ENCODE peak calls at places on chromosomes 3 and 15, in six cellular contexts. Q is stomach; O is MM.1S; Z is CD8-positive, alpha-beta T cell; U is body of pancreas; K is breast epithelium. F is an unnamed sample. For H3K36me3, the result is how much of the 10 kb centered on the place peaks cover.

GRCh38 chr15:89444241-89444797 is 52.1 kb downstream of the RHCG start:
- DNase-seq in O (no peak), K (no peak), Q (no peak), Z (no peak), U (no peak), F (no peak)

GRCh38 chr3:129428382-129429079 is at the start of gene EFCAB12:
- DNase-seq in Z (peak), U (peak), K (peak), Q (peak), O (peak), F (peak)

GRCh38 chr15:70559223-70559823 is 204.0 kb downstream of the UACA start:
- DNase-seq in Q (peak), U (peak), Z (peak), K (no peak), O (no peak), F (peak)

GRCh38 chr15:96889734-96890480 is 559.4 kb downstream of the NR2F2 start:
- DNase-seq in Z (no peak), Q (no peak), U (no peak), K (no peak), O (peak), F (no peak)

GRCh38 chr15:31221936-31222515 is 104.6 kb upstream of the KLF13 start:
- DNase-seq in K (no peak), Z (no peak), U (no peak), Q (no peak), O (no peak), F (no peak)

GRCh38 chr15:78162038-78162437 is 12.9 kb downstream of the IDH3A start:
- DNase-seq in U (no peak), Z (peak), O (no peak), K (no peak), Q (no peak), F (peak)

GRCh38 chr3:5115506-5116162 is 6.5 kb upstream of the ARL8B start:
- DNase-seq in Q (no peak), O (peak), K (no peak), Z (no peak), U (no peak), F (no peak)

GRCh38 chr3:120450914-120451669 is at the start of gene FSTL1:
- DNase-seq in O (no peak), U (peak), Q (no peak), Z (no peak), K (peak), F (peak)

GRCh38 chr3:76134166-76134565 is 348.8 kb upstream of the ZNF717 start:
- DNase-seq in U (no peak), O (no peak), Q (no peak), Z (no peak), K (no peak), F (no peak)

GRCh38 chr3:190941694-190942280 is 79.3 kb upstream of the GMNC start:
- DNase-seq in Q (no peak), O (no peak), Z (no peak), U (no peak), K (no peak), F (no peak)

GRCh38 chr3:46400000-46400734 is 6.7 kb downstream of the CCR5AS start:
- DNase-seq in Z (no peak), Q (no peak), U (no peak), O (no peak), K (no peak), F (no peak)

GRCh38 chr3:31240013-31240412 is 292.7 kb upstream of the STT3B start:
- DNase-seq in K (no peak), Q (no peak), Z (no peak), O (no peak), U (no peak), F (no peak)

GRCh38 chr15:48332642-48333034 is 1.4 kb downstream of the DUT start:
- DNase-seq in U (no peak), Q (no peak), O (peak), K (no peak), Z (no peak), F (no peak)

GRCh38 chr3:167700046-167700445 is 34.6 kb downstream of the PDCD10 start:
- DNase-seq in K (no peak), Z (no peak), U (no peak), O (no peak), Q (no peak), F (no peak)
- H3K36me3 ChIP-seq in K (under half), Z (under half), U (under half), O (under half), Q (under half), F (under half)

GRCh38 chr15:84840741-84841429 is 23.7 kb downstream of the ALPK3 start:
- DNase-seq in Q (peak), O (no peak), U (peak), K (no peak), Z (no peak), F (peak)
- H3K36me3 ChIP-seq in Q (under half), O (under half), U (under half), K (under half), Z (under half), F (under half)

GRCh38 chr15:41822471-41822870 is 5.4 kb upstream of the JMJD7 start:
- DNase-seq in U (no peak), K (no peak), Q (no peak), Z (no peak), O (no peak), F (no peak)

GRCh38 chr15:41825145-41825544 is 2.7 kb upstream of the JMJD7 start:
- DNase-seq in Q (no peak), Z (no peak), U (no peak), K (no peak), O (no peak), F (peak)

GRCh38 chr15:41824062-41824745 is 3.7 kb upstream of the JMJD7 start:
- DNase-seq in Z (no peak), O (no peak), U (no peak), Q (no peak), K (no peak), F (no peak)

GRCh38 chr15:41822957-41823356 is 4.9 kb upstream of the JMJD7 start:
- DNase-seq in K (no peak), O (no peak), Z (no peak), Q (no peak), U (no peak), F (no peak)

DNA sequence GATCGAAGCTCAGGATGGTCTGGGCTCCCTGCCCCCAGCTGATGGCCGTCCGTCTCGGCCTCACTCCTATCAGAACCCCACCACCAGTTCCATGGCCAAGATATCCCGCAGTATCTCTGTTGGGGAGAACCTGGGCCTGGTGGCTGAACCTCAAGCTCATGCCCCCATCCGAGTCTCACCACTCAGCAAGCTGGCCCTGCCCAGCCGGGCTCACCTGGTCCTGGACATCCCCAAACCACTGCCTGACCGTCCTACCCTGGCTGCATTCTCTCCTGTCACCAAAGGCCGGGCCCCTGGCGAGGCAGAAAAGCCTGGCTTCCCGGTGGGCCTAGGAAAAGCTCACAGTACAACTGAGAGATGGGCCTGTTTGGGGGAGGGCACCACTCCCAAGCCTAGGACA is 4.4 kb upstream of the JMJD7 start:
- DNase-seq in O (no peak), Z (no peak), K (no peak), Q (no peak), U (no peak), F (no peak)
- H3K36me3 ChIP-seq in O (under half), Z (under half), K (under half), Q (half or more), U (under half), F (under half)

GRCh38 chr3:17724122-17724521 is 18.3 kb downstream of the TBC1D5 start:
- DNase-seq in K (no peak), O (no peak), U (no peak), Q (no peak), Z (no peak), F (no peak)

GRCh38 chr3:17724948-17725347 is 17.5 kb downstream of the TBC1D5 start:
- DNase-seq in O (no peak), Z (no peak), U (no peak), Q (no peak), K (no peak), F (no peak)

GRCh38 chr3:17730318-17730967 is 12.0 kb downstream of the TBC1D5 start:
- DNase-seq in Q (no peak), K (no peak), U (peak), Z (no peak), O (no peak), F (peak)

DNA sequence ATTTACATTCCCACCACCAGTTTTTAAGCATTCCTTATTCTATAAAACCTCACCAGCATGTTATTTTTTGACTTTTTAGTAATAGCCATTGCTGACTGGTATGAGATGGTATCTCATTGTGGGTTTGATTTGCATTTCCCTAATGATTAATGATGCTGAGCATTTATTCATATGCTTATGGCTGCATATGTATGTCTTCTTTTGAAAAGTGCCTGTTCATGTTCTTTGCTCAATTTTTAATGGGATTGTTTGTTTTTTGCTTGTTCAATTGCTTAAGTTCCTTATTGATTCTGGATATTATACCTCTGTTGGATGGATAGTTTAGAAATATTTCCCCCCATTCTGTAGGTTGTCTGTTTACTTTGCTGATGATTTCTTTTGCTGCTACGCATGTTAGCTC is 16.1 kb downstream of the TBC1D5 start:
- DNase-seq in O (no peak), U (no peak), Z (no peak), Q (no peak), K (no peak), F (no peak)
- H3K36me3 ChIP-seq in O (under half), U (under half), Z (under half), Q (under half), K (under half), F (under half)

DNA sequence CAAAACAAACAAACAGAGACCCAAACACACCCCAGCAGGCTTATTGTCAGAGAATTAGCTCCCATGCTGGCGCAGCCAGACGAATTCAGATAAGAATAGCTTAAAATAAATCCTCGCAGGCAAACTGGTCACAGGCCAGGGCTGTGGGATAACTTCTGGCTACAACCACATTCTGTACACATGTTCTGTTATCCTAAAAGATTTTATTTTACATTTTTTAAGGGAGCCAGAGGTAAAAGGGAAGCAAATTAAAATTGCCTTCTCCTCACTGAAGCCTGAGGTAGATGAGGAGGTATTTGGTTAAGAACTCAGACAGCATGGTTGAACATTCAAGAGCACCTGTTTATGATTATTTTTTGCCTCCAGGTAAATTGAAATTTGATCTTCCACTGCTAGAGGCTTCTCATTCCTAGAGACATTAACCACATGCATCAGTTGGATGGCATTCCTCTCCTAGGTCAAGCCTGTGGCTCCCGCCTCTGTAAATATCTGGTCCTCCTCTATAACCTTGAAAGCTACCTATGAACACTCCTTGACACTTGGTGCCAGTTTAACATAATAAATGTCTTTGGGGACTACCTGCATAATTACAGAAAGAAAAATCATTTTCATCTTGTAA is 190.3 kb downstream of the SATB1 start:
- DNase-seq in U (peak), Q (no peak), O (no peak), K (no peak), Z (no peak), F (no peak)
- H3K36me3 ChIP-seq in U (under half), Q (under half), O (under half), K (under half), Z (under half), F (under half)

GRCh38 chr15:75209289-75209676 is 7.6 kb downstream of the C15orf39 start:
- DNase-seq in O (no peak), Q (no peak), K (no peak), Z (no peak), U (no peak), F (no peak)
- H3K36me3 ChIP-seq in O (half or more), Q (half or more), K (under half), Z (under half), U (under half), F (under half)

GRCh38 chr15:40981186-40981585 is 27.9 kb downstream of the CHAC1 start:
- DNase-seq in O (no peak), K (no peak), Z (no peak), U (no peak), Q (no peak), F (no peak)

GRCh38 chr15:40985541-40986330 is 32.5 kb downstream of the CHAC1 start:
- DNase-seq in Z (no peak), U (no peak), O (no peak), K (no peak), Q (no peak), F (no peak)

GRCh38 chr15:40984406-40984805 is 31.1 kb downstream of the CHAC1 start:
- DNase-seq in Z (no peak), K (no peak), Q (no peak), U (no peak), O (no peak), F (no peak)

GRCh38 chr15:40984963-40985362 is 31.7 kb downstream of the CHAC1 start:
- DNase-seq in O (no peak), Z (no peak), Q (no peak), K (no peak), U (no peak), F (no peak)

GRCh38 chr15:40982855-40983254 is 29.6 kb downstream of the CHAC1 start:
- DNase-seq in Z (no peak), K (no peak), Q (no peak), U (no peak), O (no peak), F (no peak)
- H3K36me3 ChIP-seq in Z (half or more), K (under half), Q (half or more), U (under half), O (under half), F (half or more)